ENCODE peak calls at places on chromosomes 6 and 20, in five cellular contexts. L is tibial artery, B is uterus, C is IMR-90, A is heart right ventricle. F is an unnamed sample.

GRCh38 chr20:10861086-10861485 is 187.3 kb upstream of the JAG1 start:
- DNase-seq in C (peak), A (no peak), B (no peak), L (no peak), F (no peak)

GRCh38 chr6:12009904-12010634 is 2.0 kb upstream of the HIVEP1 start:
- DNase-seq in L (no peak), C (peak), A (peak), B (no peak), F (no peak)

GRCh38 chr6:168501561-168501960 is 60.6 kb downstream of the SMOC2 start:
- DNase-seq in B (no peak), A (no peak), L (no peak), C (no peak), F (no peak)

GRCh38 chr6:7773322-7773721 is 47.4 kb downstream of the BMP6 start:
- DNase-seq in C (peak), A (no peak), B (no peak), L (no peak), F (no peak)

GRCh38 chr6:63935732-63936131 is 300.1 kb downstream of the PHF3 start:
- DNase-seq in L (no peak), A (no peak), C (no peak), B (no peak), F (no peak)

GRCh38 chr20:51486197-51487005 is 56.1 kb downstream of the NFATC2 start:
- DNase-seq in B (no peak), C (peak), A (no peak), L (no peak), F (no peak)

GRCh38 chr6:150940951-150941350 is 75.4 kb downstream of the MTHFD1L start:
- DNase-seq in C (peak), B (no peak), L (no peak), A (no peak), F (no peak)

GRCh38 chr6:18362058-18362561 is 25.0 kb upstream of the RNF144B start:
- DNase-seq in A (no peak), L (no peak), C (peak), B (peak), F (no peak)

GRCh38 chr6:7640607-7641577 is 50.9 kb downstream of the SNRNP48 start:
- DNase-seq in C (peak), L (no peak), A (no peak), B (no peak), F (no peak)

GRCh38 chr20:32855387-32855786 is 3.3 kb upstream of the EFCAB8 start:
- DNase-seq in L (no peak), B (no peak), A (no peak), C (no peak), F (no peak)

GRCh38 chr6:99334526-99335127 is 14.8 kb downstream of the FAXC start:
- DNase-seq in A (no peak), C (peak), B (no peak), L (no peak), F (no peak)

GRCh38 chr20:3911956-3912355 is 22.8 kb downstream of the PANK2 start:
- DNase-seq in B (no peak), A (no peak), L (no peak), C (no peak), F (peak)

GRCh38 chr6:6616670-6617069 is 28.1 kb downstream of the LY86 start:
- DNase-seq in C (no peak), L (no peak), A (no peak), B (no peak), F (no peak)

GRCh38 chr6:111874030-111874425 is 776 bp upstream of the FYN start:
- DNase-seq in B (peak), C (peak), L (peak), A (peak), F (peak)

GRCh38 chr6:146265051-146265450 is 236.2 kb downstream of the GRM1 start:
- DNase-seq in A (no peak), C (no peak), B (no peak), L (no peak), F (no peak)

GRCh38 chr6:130671119-130672104 is 155.8 kb upstream of the SMLR1 start:
- DNase-seq in B (peak), A (peak), L (no peak), C (peak), F (no peak)

GRCh38 chr6:134249412-134249758 is 68.5 kb downstream of the SGK1 start:
- DNase-seq in B (no peak), A (no peak), L (no peak), C (peak), F (no peak)

GRCh38 chr6:119339941-119340456 is 9.6 kb downstream of the MAN1A1 start:
- DNase-seq in C (no peak), A (no peak), B (no peak), L (peak), F (no peak)

GRCh38 chr20:31708839-31709534 is 13.7 kb downstream of the BCL2L1 start:
- DNase-seq in A (no peak), B (no peak), L (no peak), C (no peak), F (no peak)

GRCh38 chr20:60242836-60243520 is 284.8 kb downstream of the CDH26 start:
- DNase-seq in C (peak), A (no peak), L (no peak), B (no peak), F (no peak)

GRCh38 chr6:5126214-5126613 is 41.1 kb downstream of the PPP1R3G start:
- DNase-seq in B (no peak), C (peak), A (no peak), L (no peak), F (no peak)
- H3K27ac ChIP-seq in B (no peak), C (no peak), A (no peak), L (no peak), F (no peak)

DNA sequence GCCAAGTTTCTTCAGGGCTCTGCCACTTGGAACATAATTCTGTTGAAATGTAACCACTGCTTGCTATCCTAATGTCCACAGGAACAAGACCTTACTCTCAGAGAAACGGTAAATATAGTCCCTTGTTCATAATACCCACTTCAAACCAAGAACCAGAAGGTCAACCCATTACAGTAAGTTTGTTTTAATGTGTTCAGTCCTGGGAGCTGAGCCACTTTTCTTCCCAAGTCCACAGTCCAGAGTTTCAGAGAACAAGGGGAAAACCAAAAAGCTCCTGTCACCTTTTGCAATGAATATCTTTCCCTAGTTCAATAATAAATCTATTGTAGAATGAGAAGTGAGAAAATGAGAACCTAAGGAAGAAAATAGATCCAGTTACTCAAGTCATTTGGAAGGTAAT is 431.9 kb upstream of the MANEA start:
- DNase-seq in B (no peak), A (no peak), C (no peak), L (no peak), F (no peak)
- H3K4me3 ChIP-seq in B (no peak), A (no peak), C (no peak), L (no peak), F (no peak)

DNA sequence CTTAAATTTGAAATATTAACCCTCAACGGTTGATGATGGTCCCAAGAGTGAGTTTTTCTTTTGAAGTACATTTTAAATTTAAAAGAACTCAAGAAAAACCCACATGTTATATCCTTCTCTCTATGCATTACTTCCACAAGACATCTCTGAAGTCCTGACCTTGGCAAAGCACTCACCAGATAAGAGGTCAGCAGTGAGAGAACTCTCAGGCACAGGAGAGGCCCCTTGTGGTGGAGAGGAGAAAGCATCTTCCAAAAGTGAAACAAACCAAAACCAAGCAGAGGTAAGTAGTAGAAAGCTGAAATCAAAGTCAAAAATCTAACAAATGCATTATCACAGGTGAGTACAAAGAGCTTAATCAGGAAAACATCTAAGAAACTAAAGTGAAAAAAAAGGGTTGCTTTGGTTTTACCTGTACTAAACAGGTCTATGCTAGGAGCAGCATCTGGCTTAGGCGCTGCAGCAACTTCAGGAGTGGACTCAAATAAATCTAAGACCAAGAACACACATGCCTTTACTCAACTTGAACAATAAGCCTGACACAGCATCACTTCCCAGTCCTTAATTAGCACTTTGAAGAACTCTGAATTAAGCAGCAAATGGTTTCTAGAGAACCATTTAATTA is 80.5 kb downstream of the PRSS35 start:
- DNase-seq in L (no peak), A (no peak), B (no peak), C (peak), F (no peak)
- TF ChIP-seq CTCF in L (no peak), A (no peak), B (no peak), C (peak), F (peak)

GRCh38 chr6:26623339-26623859 is 26.6 kb downstream of the ABT1 start:
- DNase-seq in L (no peak), B (no peak), C (no peak), A (no peak), F (no peak)
- H3K27ac ChIP-seq in L (no peak), B (no peak), C (no peak), A (no peak), F (no peak)

GRCh38 chr6:138451043-138451442 is 47.0 kb downstream of the HEBP2 start:
- DNase-seq in L (no peak), A (no peak), C (no peak), B (no peak), F (no peak)

GRCh38 chr6:138450445-138450844 is 46.4 kb downstream of the HEBP2 start:
- DNase-seq in B (no peak), C (no peak), L (no peak), A (no peak), F (no peak)

GRCh38 chr6:138454976-138455706 is 44.2 kb downstream of the NHSL1 start:
- DNase-seq in A (peak), B (no peak), C (no peak), L (no peak), F (peak)

GRCh38 chr6:138456393-138456775 is 42.9 kb downstream of the NHSL1 start:
- DNase-seq in A (no peak), L (no peak), C (no peak), B (no peak), F (no peak)

DNA sequence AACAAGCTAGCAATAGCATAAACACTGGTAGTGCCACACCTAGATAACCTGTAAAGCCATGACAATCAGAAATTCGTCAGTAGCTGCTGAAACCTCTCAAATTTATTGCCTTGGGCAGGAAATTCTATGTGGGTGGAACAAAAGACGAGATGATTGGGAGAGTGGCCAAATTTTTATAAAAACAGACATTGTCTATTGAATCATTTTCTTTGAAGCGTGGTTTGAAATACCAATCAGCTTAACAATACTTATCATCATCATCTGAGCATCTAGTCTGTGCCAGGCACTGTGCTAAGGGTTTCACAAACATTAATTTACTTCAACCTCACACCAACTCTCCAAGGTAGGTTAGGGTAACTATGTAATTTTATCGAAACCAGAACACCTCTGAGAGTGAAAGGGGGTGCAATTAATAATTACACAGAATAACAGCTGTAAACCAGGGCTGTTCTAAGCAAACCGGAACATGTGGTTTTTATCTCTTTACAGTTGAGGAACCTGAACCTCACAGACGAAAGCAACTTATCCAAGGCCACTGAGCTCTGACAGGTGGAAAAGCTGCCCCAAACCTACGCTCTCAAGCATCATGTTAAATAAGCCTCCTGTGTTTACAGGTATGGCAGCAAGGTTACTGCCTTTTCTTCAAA is 43.4 kb downstream of the NHSL1 start:
- DNase-seq in A (no peak), B (no peak), C (peak), L (no peak), F (no peak)
- H3K4me3 ChIP-seq in A (peak), B (no peak), C (no peak), L (no peak), F (no peak)

DNA sequence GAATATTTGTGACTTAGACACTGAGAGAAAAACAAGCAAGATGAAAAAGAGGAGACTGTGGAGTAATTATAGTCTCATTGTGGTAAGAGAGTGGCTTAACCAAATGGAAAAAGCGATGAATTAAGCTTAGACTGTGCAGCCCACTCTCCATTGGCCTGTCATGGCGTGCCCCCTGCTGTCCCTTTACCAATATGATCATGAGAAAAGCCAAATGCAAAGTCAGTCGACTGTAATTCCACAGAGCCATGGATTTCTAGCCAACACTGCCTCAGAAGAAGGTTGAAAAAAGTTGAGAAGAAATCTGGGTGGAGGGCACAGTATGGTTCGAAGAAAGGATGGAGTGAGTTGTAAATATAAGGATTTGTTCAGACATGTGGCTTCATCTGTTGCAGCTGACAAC is 251.3 kb downstream of the DOK5 start:
- DNase-seq in L (no peak), C (no peak), B (no peak), A (no peak), F (no peak)
- TF ChIP-seq CTCF in L (no peak), C (no peak), B (no peak), A (no peak), F (no peak)

DNA sequence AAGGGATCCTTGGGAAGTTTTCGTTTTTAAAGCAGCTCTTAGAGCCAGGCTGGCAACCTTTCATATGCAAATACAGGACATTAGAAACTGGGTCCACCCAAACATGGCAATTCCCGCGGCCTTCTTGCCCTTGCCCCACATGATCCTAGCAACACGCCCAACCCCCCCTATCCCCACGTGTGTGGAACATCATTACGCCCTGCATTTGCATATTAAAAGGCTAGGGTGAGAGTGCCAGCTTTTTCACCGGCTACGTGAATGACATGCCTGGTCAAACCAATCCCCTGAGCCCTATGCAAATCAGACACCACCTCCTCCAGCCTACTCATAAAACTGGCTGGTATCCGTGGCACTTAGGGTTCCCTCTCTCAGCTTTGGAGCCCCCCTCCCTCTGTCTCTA is 88.1 kb downstream of the TNFRSF21 start:
- DNase-seq in B (no peak), C (no peak), A (no peak), L (no peak), F (no peak)
- H3K27ac ChIP-seq in B (no peak), C (no peak), A (no peak), L (no peak), F (no peak)

DNA sequence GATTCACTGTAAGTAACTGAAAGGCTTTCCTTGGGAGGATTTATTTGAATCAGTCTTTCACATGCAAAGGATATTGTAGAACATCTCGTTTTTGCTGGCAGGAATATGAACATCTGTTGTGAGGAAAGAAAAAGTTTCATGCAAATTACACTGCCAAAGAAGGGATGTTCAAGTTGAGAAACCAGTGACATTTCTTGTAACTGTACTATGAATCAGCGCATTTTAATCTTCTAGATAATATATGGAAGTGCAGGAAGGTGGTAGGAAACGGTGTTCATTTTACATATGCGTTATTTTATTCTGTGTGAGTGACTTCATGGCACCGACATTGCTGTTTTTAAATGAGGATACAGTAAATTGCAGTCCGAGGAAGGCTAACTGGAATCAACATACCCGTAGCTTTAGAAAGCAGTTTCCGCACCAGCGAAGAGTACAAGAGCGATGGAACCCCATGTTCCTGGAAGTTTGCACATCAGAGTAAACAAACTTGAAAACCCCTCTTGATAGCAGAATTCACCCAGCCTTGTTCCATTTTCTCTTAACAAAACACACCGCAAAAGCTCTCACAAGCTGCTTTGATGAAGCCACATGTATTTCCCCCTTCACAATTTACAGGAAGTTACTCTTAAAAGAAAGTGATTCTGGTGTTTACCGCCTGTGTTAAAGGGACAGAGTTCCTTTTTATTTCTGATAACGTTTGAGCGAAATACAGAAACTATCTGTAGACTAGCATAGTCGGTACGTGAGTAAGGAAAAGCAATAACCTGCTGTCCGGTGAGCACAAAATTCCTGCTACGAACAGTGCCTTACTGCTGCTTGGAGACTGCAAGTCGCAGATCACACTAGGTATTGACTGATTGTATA is 11.5 kb downstream of the PRDM1 start:
- DNase-seq in C (peak), A (no peak), L (no peak), B (no peak), F (peak)
- H3K4me3 ChIP-seq in C (peak), A (peak), L (peak), B (peak), F (peak)

GRCh38 chr6:83921315-83921714 is 61.8 kb downstream of the CYB5R4 start:
- DNase-seq in A (no peak), B (no peak), C (no peak), L (no peak), F (no peak)
- TF ChIP-seq CTCF in A (no peak), B (no peak), C (no peak), L (no peak), F (no peak)

F was measured in transverse colon.